ENCODE peak calls at places on chromosomes 7 and 10, in four cellular contexts. L is K562, M is breast epithelium, C is suprapubic skin. V is an unnamed sample.

GRCh38 chr7:43653891-43654504 is 71.1 kb downstream of the STK17A start:
- DNase-seq in C (no peak), M (no peak), L (no peak), V (no peak)

GRCh38 chr10:86334515-86335085 is 32.0 kb downstream of the GRID1 start:
- DNase-seq in C (peak), L (peak), M (no peak), V (no peak)

GRCh38 chr7:4641091-4641666 is 40.9 kb upstream of the FOXK1 start:
- DNase-seq in C (no peak), L (no peak), M (no peak), V (no peak)

GRCh38 chr7:18494821-18495408 is 634 bp upstream of the HDAC9 start:
- DNase-seq in L (no peak), M (no peak), C (no peak), V (no peak)

GRCh38 chr10:127254276-127254675 is 57.9 kb upstream of the INSYN2A start:
- DNase-seq in M (no peak), L (no peak), C (no peak), V (no peak)

GRCh38 chr7:55052081-55052480 is 33.3 kb downstream of the EGFR start:
- DNase-seq in M (no peak), C (no peak), L (no peak), V (no peak)

GRCh38 chr7:3493499-3493898 is 192.4 kb downstream of the SDK1 start:
- DNase-seq in L (no peak), C (no peak), M (no peak), V (no peak)

GRCh38 chr10:133162178-133162909 is 2.3 kb downstream of the KNDC1 start:
- DNase-seq in L (no peak), M (peak), C (no peak), V (no peak)

GRCh38 chr7:91383186-91383585 is 119.0 kb downstream of the FZD1 start:
- DNase-seq in C (no peak), M (no peak), L (no peak), V (no peak)

GRCh38 chr7:70952311-70952710 is 179.6 kb upstream of the GALNT17 start:
- DNase-seq in C (no peak), L (no peak), M (no peak), V (no peak)

GRCh38 chr10:93415693-93416092 is 66.4 kb downstream of the MYOF start:
- DNase-seq in L (no peak), M (no peak), C (no peak), V (no peak)

GRCh38 chr10:96470108-96470743 is 43.5 kb downstream of the TLL2 start:
- DNase-seq in L (peak), C (no peak), M (no peak), V (peak)

GRCh38 chr7:131653418-131654248 is 97.2 kb upstream of the PODXL start:
- DNase-seq in L (no peak), C (no peak), M (no peak), V (no peak)

GRCh38 chr7:77738871-77739270 is 42.6 kb downstream of the RSBN1L start:
- DNase-seq in L (no peak), C (no peak), M (no peak), V (no peak)

GRCh38 chr7:13603661-13604060 is 385.8 kb downstream of the ETV1 start:
- DNase-seq in L (no peak), M (no peak), C (no peak), V (no peak)

GRCh38 chr7:90459888-90460287 is 9.6 kb upstream of the PTTG1IP2 start:
- DNase-seq in C (no peak), L (peak), M (no peak), V (no peak)

GRCh38 chr7:1777122-1777521 is 107.0 kb downstream of the ELFN1 start:
- DNase-seq in L (no peak), M (no peak), C (no peak), V (no peak)

GRCh38 chr7:24962418-24962962 is 17.5 kb downstream of the OSBPL3 start:
- DNase-seq in L (no peak), C (no peak), M (no peak), V (no peak)

GRCh38 chr10:454860-455259 is 234.6 kb downstream of the DIP2C start:
- DNase-seq in M (no peak), C (no peak), L (no peak), V (no peak)

GRCh38 chr7:123352957-123353356 is 153.2 kb upstream of the SLC13A1 start:
- DNase-seq in M (no peak), L (no peak), C (no peak), V (no peak)

GRCh38 chr7:157633465-157634185 is 296.8 kb downstream of the DNAJB6 start:
- DNase-seq in C (no peak), L (no peak), M (no peak), V (no peak)

GRCh38 chr10:97718178-97718577 is 4.6 kb downstream of the MARVELD1 start:
- DNase-seq in L (peak), M (no peak), C (no peak), V (no peak)

GRCh38 chr10:88460601-88461000 is 122.5 kb downstream of the RNLS start:
- DNase-seq in M (no peak), C (no peak), L (no peak), V (no peak)

GRCh38 chr7:46369933-46370654 is 449.0 kb upstream of the IGFBP3 start:
- DNase-seq in L (no peak), C (no peak), M (no peak), V (no peak)

GRCh38 chr10:131570716-131571307 is 259.3 kb upstream of the TCERG1L start:
- DNase-seq in L (no peak), M (no peak), C (no peak), V (no peak)

GRCh38 chr10:103507235-103508191 is 14.0 kb downstream of the NEURL1 start:
- DNase-seq in M (no peak), L (peak), C (no peak), V (no peak)

GRCh38 chr10:113610636-113611601 is 52.9 kb downstream of the NRAP start:
- DNase-seq in L (peak), M (no peak), C (no peak), V (no peak)

GRCh38 chr10:31751401-31752080 is 177.1 kb downstream of the ARHGAP12 start:
- DNase-seq in M (no peak), L (no peak), C (no peak), V (no peak)

GRCh38 chr10:108629843-108630242 is 1293.5 kb downstream of the XPNPEP1 start:
- DNase-seq in M (no peak), L (no peak), C (no peak), V (no peak)

DNA sequence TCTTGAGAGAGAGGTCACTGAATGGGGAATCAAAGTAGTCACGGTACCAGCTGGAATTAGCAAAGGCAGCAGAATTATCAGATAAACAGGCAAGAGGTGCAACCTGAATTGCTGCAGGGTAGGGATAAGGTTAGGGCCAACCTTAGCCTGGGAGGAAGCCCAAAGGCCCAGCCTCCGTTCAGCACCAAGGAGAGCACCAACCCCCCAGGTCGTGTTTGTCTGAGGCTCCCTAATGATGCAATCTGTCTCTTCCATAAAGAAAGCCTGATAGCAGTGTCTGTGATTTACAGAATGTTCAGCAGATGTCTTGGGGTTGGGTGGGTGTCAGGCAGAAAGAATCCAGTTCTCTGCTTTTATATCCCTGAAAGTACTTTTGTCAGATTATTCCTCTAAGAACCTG is 328.4 kb upstream of the AOAH start:
- DNase-seq in L (peak), M (no peak), C (no peak), V (peak)
- TF ChIP-seq POLR2AphosphoS5 in L (no peak), M (no peak), C (no peak), V (no peak)

GRCh38 chr7:29190349-29191045 is 4.1 kb upstream of the CHN2 start:
- DNase-seq in L (no peak), C (no peak), M (no peak), V (no peak)
- TF ChIP-seq POLR2A in L (no peak), C (no peak), M (no peak), V (no peak)

DNA sequence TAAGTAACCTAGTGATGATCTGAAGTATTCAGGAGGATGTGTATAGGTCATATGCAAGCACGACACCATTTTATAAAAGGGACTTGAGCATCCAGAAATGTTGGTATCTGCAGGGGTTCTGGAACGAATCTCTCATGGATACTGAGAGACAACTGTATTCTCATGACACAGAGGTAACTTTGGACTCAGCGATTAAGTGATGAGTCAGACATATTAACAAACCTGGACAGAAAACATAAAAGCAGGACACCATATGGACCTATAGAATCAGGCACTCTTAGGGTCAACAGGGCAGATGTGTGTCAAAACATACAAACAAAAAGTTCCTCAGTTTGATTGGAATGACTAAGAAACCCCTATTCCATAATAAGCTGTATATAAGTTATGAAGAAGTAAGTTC is 248.1 kb downstream of the ANKRD7 start:
- DNase-seq in C (no peak), L (no peak), M (no peak), V (no peak)
- TF ChIP-seq POLR2AphosphoS5 in C (no peak), L (no peak), M (no peak), V (no peak)

GRCh38 chr10:43407576-43408330 is 1.2 kb downstream of the HNRNPF start:
- DNase-seq in C (peak), L (peak), M (peak), V (peak)
- TF ChIP-seq POLR2A in C (no peak), L (peak), M (peak), V (peak)

DNA sequence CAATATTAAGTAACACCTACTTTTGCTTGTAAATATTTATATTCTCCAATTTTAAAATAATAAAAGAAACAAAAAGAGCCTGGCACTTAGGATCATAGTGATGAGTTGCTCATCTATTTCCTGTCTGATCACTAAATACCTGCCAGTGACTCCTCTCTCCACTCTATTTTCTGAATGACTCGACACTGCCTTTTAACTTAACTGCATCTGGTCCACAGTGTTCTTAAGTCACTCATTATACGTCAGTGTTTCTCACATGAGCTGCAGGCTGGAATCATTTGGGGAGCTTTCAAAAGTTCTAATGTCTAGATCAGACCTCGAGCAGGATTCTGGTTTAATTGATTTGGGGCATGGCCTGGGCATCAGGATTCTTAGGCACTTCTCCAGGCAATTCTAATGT is 78.0 kb upstream of the AGBL3 start:
- DNase-seq in L (no peak), M (no peak), C (no peak), V (no peak)
- TF ChIP-seq POLR2AphosphoS5 in L (no peak), M (no peak), C (no peak), V (no peak)

GRCh38 chr7:101134399-101134980 is 7.6 kb downstream of the SERPINE1 start:
- DNase-seq in M (no peak), C (no peak), L (no peak), V (no peak)
- TF ChIP-seq POLR2A in M (no peak), C (no peak), L (no peak), V (no peak)

DNA sequence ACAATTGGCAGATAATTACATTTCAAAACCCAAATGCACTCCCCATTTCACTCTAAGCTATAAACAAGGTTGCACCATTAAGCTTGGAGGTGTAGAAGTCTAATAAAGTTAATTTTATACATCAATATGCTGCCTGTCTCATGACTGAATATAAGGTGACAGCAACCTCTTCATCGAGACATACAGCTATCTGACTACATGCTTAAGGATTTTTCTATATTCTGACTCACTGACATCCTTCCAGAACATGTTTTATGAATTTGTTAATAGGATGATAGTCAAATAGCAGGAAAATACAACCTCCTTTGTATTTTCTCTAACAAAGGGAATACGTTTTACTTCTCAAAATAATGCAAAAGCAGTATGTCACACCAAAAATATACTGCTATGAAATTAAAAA is 76.6 kb downstream of the NRBF2 start:
- DNase-seq in C (no peak), L (no peak), M (no peak), V (no peak)
- TF ChIP-seq POLR2AphosphoS5 in C (no peak), L (no peak), M (no peak), V (no peak)

V was measured in GM12891.